ENCODE peak calls at places on chromosomes 3 and 15, in four cellular contexts. One of them, this sample, is unnamed.

GRCh38 chr15:94287794-94288246 is 56.5 kb downstream of the MCTP2 start:
- DNase-seq in transverse colon: peak
- DNase-seq in IMR-90: no peak
- DNase-seq in endothelial cell of umbilical vein: no peak
- DNase-seq in this sample: no peak

GRCh38 chr15:83053151-83053550 is 13.9 kb downstream of the BTBD1 start:
- DNase-seq in transverse colon: no peak
- DNase-seq in IMR-90: peak
- DNase-seq in endothelial cell of umbilical vein: peak
- DNase-seq in this sample: peak

GRCh38 chr3:193711964-193712598 is 119.1 kb downstream of the OPA1 start:
- DNase-seq in transverse colon: no peak
- DNase-seq in IMR-90: no peak
- DNase-seq in endothelial cell of umbilical vein: no peak
- DNase-seq in this sample: peak

GRCh38 chr15:82572986-82573385 is 32.7 kb upstream of the RPS17 start:
- DNase-seq in transverse colon: no peak
- DNase-seq in IMR-90: no peak
- DNase-seq in endothelial cell of umbilical vein: no peak
- DNase-seq in this sample: no peak

GRCh38 chr3:151761581-151761980 is 27.9 kb downstream of the AADACL2 start:
- DNase-seq in transverse colon: no peak
- DNase-seq in IMR-90: no peak
- DNase-seq in endothelial cell of umbilical vein: no peak
- DNase-seq in this sample: no peak

GRCh38 chr3:48543271-48543866 is 13.2 kb downstream of the PFKFB4 start:
- DNase-seq in transverse colon: no peak
- DNase-seq in IMR-90: no peak
- DNase-seq in endothelial cell of umbilical vein: peak
- DNase-seq in this sample: no peak

GRCh38 chr3:130916507-130917167 is 22.8 kb downstream of the ATP2C1 start:
- DNase-seq in transverse colon: no peak
- DNase-seq in IMR-90: no peak
- DNase-seq in endothelial cell of umbilical vein: no peak
- DNase-seq in this sample: no peak

GRCh38 chr3:52490938-52491526 is 4.1 kb upstream of the STAB1 start:
- DNase-seq in transverse colon: peak
- DNase-seq in IMR-90: peak
- DNase-seq in endothelial cell of umbilical vein: peak
- DNase-seq in this sample: no peak

GRCh38 chr15:100075284-100075683 is 266.5 kb downstream of the ADAMTS17 start:
- DNase-seq in transverse colon: no peak
- DNase-seq in IMR-90: no peak
- DNase-seq in endothelial cell of umbilical vein: no peak
- DNase-seq in this sample: no peak

GRCh38 chr3:192652731-192653130 is 74.6 kb downstream of the FGF12 start:
- DNase-seq in transverse colon: no peak
- DNase-seq in IMR-90: no peak
- DNase-seq in endothelial cell of umbilical vein: no peak
- DNase-seq in this sample: no peak

GRCh38 chr3:149489060-149489690 is 14.7 kb downstream of the TM4SF4 start:
- DNase-seq in transverse colon: no peak
- DNase-seq in IMR-90: no peak
- DNase-seq in endothelial cell of umbilical vein: peak
- DNase-seq in this sample: peak

GRCh38 chr3:169627789-169628188 is 35.7 kb downstream of the MECOM start:
- DNase-seq in transverse colon: no peak
- DNase-seq in IMR-90: no peak
- DNase-seq in endothelial cell of umbilical vein: no peak
- DNase-seq in this sample: no peak

GRCh38 chr3:5304789-5305680 is 117.5 kb downstream of the EDEM1 start:
- DNase-seq in transverse colon: peak
- DNase-seq in IMR-90: peak
- DNase-seq in endothelial cell of umbilical vein: peak
- DNase-seq in this sample: peak

GRCh38 chr3:115808239-115808638 is 184.9 kb downstream of the GAP43 start:
- DNase-seq in transverse colon: no peak
- DNase-seq in IMR-90: no peak
- DNase-seq in endothelial cell of umbilical vein: no peak
- DNase-seq in this sample: no peak

GRCh38 chr15:62777657-62778056 is 264.9 kb upstream of the TPM1 start:
- DNase-seq in transverse colon: no peak
- DNase-seq in IMR-90: peak
- DNase-seq in endothelial cell of umbilical vein: no peak
- DNase-seq in this sample: peak

GRCh38 chr3:55282994-55283393 is 204.1 kb downstream of the WNT5A start:
- DNase-seq in transverse colon: no peak
- DNase-seq in IMR-90: no peak
- DNase-seq in endothelial cell of umbilical vein: no peak
- DNase-seq in this sample: no peak

GRCh38 chr3:151282921-151283320 is 4.6 kb upstream of the P2RY14 start:
- DNase-seq in transverse colon: no peak
- DNase-seq in IMR-90: peak
- DNase-seq in endothelial cell of umbilical vein: peak
- DNase-seq in this sample: peak

GRCh38 chr15:50676799-50677483 is 9.7 kb downstream of the TRPM7 start:
- DNase-seq in transverse colon: no peak
- DNase-seq in IMR-90: peak
- DNase-seq in endothelial cell of umbilical vein: no peak
- DNase-seq in this sample: no peak

GRCh38 chr15:52784799-52785671 is 5.1 kb downstream of the ONECUT1 start:
- DNase-seq in transverse colon: no peak
- DNase-seq in IMR-90: no peak
- DNase-seq in endothelial cell of umbilical vein: no peak
- DNase-seq in this sample: no peak

GRCh38 chr15:39976291-39977274 is 42.7 kb downstream of the EIF2AK4 start:
- DNase-seq in transverse colon: peak
- DNase-seq in IMR-90: peak
- DNase-seq in endothelial cell of umbilical vein: peak
- DNase-seq in this sample: peak

GRCh38 chr3:44983413-44984040 is 7.5 kb downstream of the EXOSC7 start:
- DNase-seq in transverse colon: no peak
- DNase-seq in IMR-90: no peak
- DNase-seq in endothelial cell of umbilical vein: no peak
- DNase-seq in this sample: peak

GRCh38 chr3:42936157-42936981 is 30.4 kb downstream of the ZNF662 start:
- DNase-seq in transverse colon: peak
- DNase-seq in IMR-90: peak
- DNase-seq in endothelial cell of umbilical vein: no peak
- DNase-seq in this sample: no peak

GRCh38 chr3:42505849-42506410 is 3.5 kb downstream of the VIPR1 start:
- DNase-seq in transverse colon: peak
- DNase-seq in IMR-90: no peak
- DNase-seq in endothelial cell of umbilical vein: no peak
- DNase-seq in this sample: no peak

GRCh38 chr15:98728811-98729160 is 80.4 kb downstream of the IGF1R start:
- DNase-seq in transverse colon: no peak
- DNase-seq in IMR-90: no peak
- DNase-seq in endothelial cell of umbilical vein: no peak
- DNase-seq in this sample: no peak
- H3K27ac ChIP-seq in transverse colon: peak
- H3K27ac ChIP-seq in IMR-90: peak
- H3K27ac ChIP-seq in endothelial cell of umbilical vein: peak
- H3K27ac ChIP-seq in this sample: peak

GRCh38 chr3:76698136-76698535 is 341.8 kb upstream of the ROBO2 start:
- DNase-seq in transverse colon: no peak
- DNase-seq in IMR-90: no peak
- DNase-seq in endothelial cell of umbilical vein: no peak
- DNase-seq in this sample: no peak

GRCh38 chr3:76702676-76703075 is 337.2 kb upstream of the ROBO2 start:
- DNase-seq in transverse colon: no peak
- DNase-seq in IMR-90: no peak
- DNase-seq in endothelial cell of umbilical vein: no peak
- DNase-seq in this sample: no peak

GRCh38 chr3:76699846-76700245 is 340.1 kb upstream of the ROBO2 start:
- DNase-seq in transverse colon: no peak
- DNase-seq in IMR-90: no peak
- DNase-seq in endothelial cell of umbilical vein: no peak
- DNase-seq in this sample: no peak

GRCh38 chr3:76700323-76700722 is 339.6 kb upstream of the ROBO2 start:
- DNase-seq in transverse colon: no peak
- DNase-seq in IMR-90: peak
- DNase-seq in endothelial cell of umbilical vein: no peak
- DNase-seq in this sample: no peak
- H3K27ac ChIP-seq in transverse colon: no peak
- H3K27ac ChIP-seq in IMR-90: no peak
- H3K27ac ChIP-seq in endothelial cell of umbilical vein: no peak
- H3K27ac ChIP-seq in this sample: no peak

DNA sequence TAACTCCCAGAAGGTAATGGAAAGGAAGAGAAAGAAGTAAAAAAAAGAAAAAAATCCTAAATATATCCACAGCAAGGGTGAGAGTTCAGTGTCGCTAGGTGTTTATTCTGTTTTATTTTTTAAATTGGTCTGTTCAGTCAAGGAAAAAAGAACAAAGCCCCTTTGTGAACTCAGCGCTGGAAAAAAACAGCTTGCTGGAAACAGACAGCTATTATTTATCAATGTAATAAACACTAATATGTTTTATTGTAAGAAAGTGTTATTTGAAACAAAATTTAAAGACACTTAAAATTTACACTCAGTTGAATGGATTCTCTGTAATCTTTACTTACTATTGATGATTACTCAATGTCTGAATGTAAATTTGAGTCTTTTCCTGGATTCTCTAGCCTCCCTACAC is 32.3 kb upstream of the LEKR1 start:
- DNase-seq in transverse colon: no peak
- DNase-seq in IMR-90: no peak
- DNase-seq in endothelial cell of umbilical vein: no peak
- DNase-seq in this sample: no peak
- H3K27ac ChIP-seq in transverse colon: no peak
- H3K27ac ChIP-seq in IMR-90: no peak
- H3K27ac ChIP-seq in endothelial cell of umbilical vein: no peak
- H3K27ac ChIP-seq in this sample: no peak

GRCh38 chr3:106473576-106474506 is 605.0 kb upstream of the CBLB start:
- DNase-seq in transverse colon: no peak
- DNase-seq in IMR-90: no peak
- DNase-seq in endothelial cell of umbilical vein: no peak
- DNase-seq in this sample: no peak
- H3K27ac ChIP-seq in transverse colon: no peak
- H3K27ac ChIP-seq in IMR-90: no peak
- H3K27ac ChIP-seq in endothelial cell of umbilical vein: no peak
- H3K27ac ChIP-seq in this sample: no peak

DNA sequence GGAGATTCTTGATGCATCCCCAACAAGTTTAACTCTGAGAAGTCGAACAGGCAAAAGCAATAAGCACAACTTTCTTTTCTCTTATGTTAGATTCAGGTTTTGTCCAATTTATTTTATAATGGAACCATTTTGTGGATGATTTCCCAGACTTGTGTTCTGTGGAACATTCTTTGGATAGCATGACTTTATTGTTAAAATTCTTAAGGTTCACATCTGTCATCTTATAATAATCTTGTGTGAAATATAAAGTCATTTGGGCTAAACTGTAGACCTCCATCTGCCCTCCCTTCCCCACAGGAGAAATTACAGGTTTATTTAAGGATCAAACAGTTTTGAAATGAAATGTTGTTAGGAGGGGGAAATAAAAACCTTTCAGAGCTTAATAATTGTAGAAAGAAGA is 213.8 kb downstream of the LPP start:
- DNase-seq in transverse colon: no peak
- DNase-seq in IMR-90: no peak
- DNase-seq in endothelial cell of umbilical vein: no peak
- DNase-seq in this sample: no peak
- H3K27ac ChIP-seq in transverse colon: peak
- H3K27ac ChIP-seq in IMR-90: no peak
- H3K27ac ChIP-seq in endothelial cell of umbilical vein: no peak
- H3K27ac ChIP-seq in this sample: no peak

GRCh38 chr3:143885803-143886427 is 37.6 kb upstream of the SLC9A9 start:
- DNase-seq in transverse colon: no peak
- DNase-seq in IMR-90: peak
- DNase-seq in endothelial cell of umbilical vein: peak
- DNase-seq in this sample: peak

GRCh38 chr3:143883151-143883550 is 34.9 kb upstream of the SLC9A9 start:
- DNase-seq in transverse colon: no peak
- DNase-seq in IMR-90: no peak
- DNase-seq in endothelial cell of umbilical vein: no peak
- DNase-seq in this sample: no peak

GRCh38 chr3:143888846-143889245 is 40.6 kb upstream of the SLC9A9 start:
- DNase-seq in transverse colon: no peak
- DNase-seq in IMR-90: no peak
- DNase-seq in endothelial cell of umbilical vein: no peak
- DNase-seq in this sample: no peak
- H3K27ac ChIP-seq in transverse colon: no peak
- H3K27ac ChIP-seq in IMR-90: no peak
- H3K27ac ChIP-seq in endothelial cell of umbilical vein: no peak
- H3K27ac ChIP-seq in this sample: no peak

DNA sequence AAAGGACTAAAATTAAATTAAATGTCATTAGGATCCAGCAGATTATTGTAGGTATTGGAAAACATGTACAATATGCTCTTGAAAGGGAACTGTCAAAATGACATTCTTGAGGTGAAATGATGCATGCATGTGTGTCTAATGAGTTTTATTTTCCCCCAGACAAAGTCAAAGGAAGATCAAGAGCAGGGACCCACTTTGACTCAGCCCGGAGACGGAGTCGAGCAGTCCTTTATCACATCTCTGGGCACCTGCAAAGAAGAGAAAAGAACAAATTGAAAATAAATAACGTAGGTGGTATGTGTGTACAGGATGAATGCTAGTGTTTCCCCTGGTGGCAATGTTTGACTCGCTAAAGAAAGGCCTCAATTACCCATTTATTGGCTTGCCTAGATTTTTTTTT is 194.1 kb downstream of the KCNH8 start:
- DNase-seq in transverse colon: no peak
- DNase-seq in IMR-90: no peak
- DNase-seq in endothelial cell of umbilical vein: no peak
- DNase-seq in this sample: no peak
- H3K27ac ChIP-seq in transverse colon: no peak
- H3K27ac ChIP-seq in IMR-90: no peak
- H3K27ac ChIP-seq in endothelial cell of umbilical vein: no peak
- H3K27ac ChIP-seq in this sample: no peak

This sample was measured in PC-3.